ENCODE peak calls at places on chromosomes 12 and 14, in four cellular contexts. One of them, this sample, is unnamed.

GRCh38 chr14:105933238-105933637 is 406.9 kb downstream of the TMEM121 start:
- DNase-seq in SK-N-SH: no peak
- DNase-seq in A549: no peak
- DNase-seq in K562: no peak
- DNase-seq in this sample: no peak

GRCh38 chr14:49989980-49990379 is 97.1 kb downstream of the ARF6 start:
- DNase-seq in A549: no peak
- DNase-seq in K562: no peak
- DNase-seq in SK-N-SH: no peak
- DNase-seq in this sample: no peak

GRCh38 chr12:57385586-57385985 is 45.3 kb downstream of the R3HDM2 start:
- DNase-seq in K562: no peak
- DNase-seq in A549: no peak
- DNase-seq in SK-N-SH: no peak
- DNase-seq in this sample: no peak

GRCh38 chr12:6367969-6368892 is 7.1 kb downstream of the SCNN1A start:
- DNase-seq in SK-N-SH: no peak
- DNase-seq in K562: peak; percentile 77
- DNase-seq in A549: peak; percentile 67
- DNase-seq in this sample: no peak

GRCh38 chr12:72226510-72226909 is 45.7 kb upstream of the TRHDE start:
- DNase-seq in A549: no peak
- DNase-seq in K562: no peak
- DNase-seq in SK-N-SH: no peak
- DNase-seq in this sample: no peak

GRCh38 chr14:30177776-30178175 is 250.1 kb upstream of the PRKD1 start:
- DNase-seq in SK-N-SH: no peak
- DNase-seq in K562: no peak
- DNase-seq in A549: no peak
- DNase-seq in this sample: no peak

GRCh38 chr12:49969027-49969426 is 3.7 kb upstream of the AQP6 start:
- DNase-seq in SK-N-SH: peak; percentile 6
- DNase-seq in K562: no peak
- DNase-seq in A549: no peak
- DNase-seq in this sample: no peak

GRCh38 chr12:55965941-55966407 is at the start of gene PMEL:
- DNase-seq in K562: peak; percentile 16
- DNase-seq in A549: no peak
- DNase-seq in SK-N-SH: peak; percentile 55
- DNase-seq in this sample: no peak

GRCh38 chr12:78293039-78293686 is 462.5 kb downstream of the NAV3 start:
- DNase-seq in K562: no peak
- DNase-seq in A549: peak; percentile 87
- DNase-seq in SK-N-SH: no peak
- DNase-seq in this sample: peak; percentile 28

GRCh38 chr14:58820032-58820431 is 182.3 kb downstream of the DACT1 start:
- DNase-seq in A549: no peak
- DNase-seq in K562: no peak
- DNase-seq in SK-N-SH: no peak
- DNase-seq in this sample: no peak

GRCh38 chr12:115710104-115710564 is 567.4 kb downstream of the MED13L start:
- DNase-seq in K562: no peak
- DNase-seq in SK-N-SH: no peak
- DNase-seq in A549: peak; percentile 46
- DNase-seq in this sample: peak; percentile 63

GRCh38 chr12:57010627-57011224 is 4.4 kb upstream of the ZBTB39 start:
- DNase-seq in SK-N-SH: no peak
- DNase-seq in K562: no peak
- DNase-seq in A549: no peak
- DNase-seq in this sample: no peak

GRCh38 chr14:101071493-101071891 is 168.0 kb upstream of the RTL1 start:
- DNase-seq in SK-N-SH: peak; percentile 33
- DNase-seq in A549: no peak
- DNase-seq in K562: no peak
- DNase-seq in this sample: no peak

GRCh38 chr12:52561880-52562449 is 9.0 kb upstream of the KRT71 start:
- DNase-seq in K562: peak; percentile 6
- DNase-seq in A549: peak; percentile 41
- DNase-seq in SK-N-SH: no peak
- DNase-seq in this sample: no peak

GRCh38 chr12:6554990-6555691 is 701 bp downstream of the IFFO1 start:
- DNase-seq in K562: no peak
- DNase-seq in SK-N-SH: peak; percentile 77
- DNase-seq in A549: no peak
- DNase-seq in this sample: no peak

GRCh38 chr12:88944403-88944802 is 364.1 kb upstream of the KITLG start:
- DNase-seq in K562: no peak
- DNase-seq in SK-N-SH: no peak
- DNase-seq in A549: peak; percentile 72
- DNase-seq in this sample: peak; percentile 60

GRCh38 chr14:22097072-22097471 is 423.5 kb upstream of the OR4E1 start:
- DNase-seq in K562: no peak
- DNase-seq in A549: no peak
- DNase-seq in SK-N-SH: no peak
- DNase-seq in this sample: no peak

DNA sequence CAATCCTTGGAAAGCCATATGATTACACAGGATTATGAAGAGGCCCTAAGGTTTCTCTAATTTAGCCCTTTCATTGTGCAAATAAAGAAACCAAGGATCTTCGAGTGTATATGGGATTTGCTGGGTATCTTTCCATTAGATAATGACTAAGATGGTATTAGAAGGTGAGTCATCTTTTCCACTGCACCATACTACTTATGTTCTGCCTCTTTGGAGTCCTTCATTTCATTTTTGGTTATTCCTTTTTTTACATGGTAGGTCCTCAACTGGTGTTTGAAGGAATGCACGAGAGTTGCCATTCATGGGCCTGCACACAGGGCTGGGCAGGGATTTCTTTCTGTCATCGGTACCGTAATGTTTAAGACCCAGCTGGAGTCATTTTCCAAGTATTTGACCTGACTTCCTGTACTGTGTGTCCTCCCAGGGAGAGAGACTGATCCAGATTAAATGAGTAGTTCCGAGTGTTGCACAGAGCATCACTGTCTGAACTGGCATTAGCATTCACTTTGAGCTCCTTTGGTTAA is 85.7 kb downstream of the BORCS5 start:
- DNase-seq in K562: peak; percentile 10
- DNase-seq in A549: no peak
- DNase-seq in SK-N-SH: no peak
- DNase-seq in this sample: peak; percentile 80
- TF ChIP-seq RAD21 in K562: no peak
- TF ChIP-seq RAD21 in A549: no peak
- TF ChIP-seq RAD21 in SK-N-SH: no peak
- TF ChIP-seq RAD21 in this sample: no peak

GRCh38 chr14:95319312-95320075 is at the start of gene CLMN:
- DNase-seq in K562: peak; percentile 23
- DNase-seq in SK-N-SH: peak; percentile 89
- DNase-seq in A549: peak; percentile 44
- DNase-seq in this sample: peak; percentile 4
- TF ChIP-seq RAD21 in K562: no peak
- TF ChIP-seq RAD21 in SK-N-SH: no peak
- TF ChIP-seq RAD21 in A549: no peak
- TF ChIP-seq RAD21 in this sample: no peak

GRCh38 chr14:82872494-82872893 is 1338.8 kb upstream of the SEL1L start:
- DNase-seq in A549: peak; percentile 7
- DNase-seq in SK-N-SH: peak; percentile 6
- DNase-seq in K562: no peak
- DNase-seq in this sample: no peak
- TF ChIP-seq RAD21 in A549: no peak
- TF ChIP-seq RAD21 in SK-N-SH: peak; percentile 36
- TF ChIP-seq RAD21 in K562: no peak
- TF ChIP-seq RAD21 in this sample: no peak

DNA sequence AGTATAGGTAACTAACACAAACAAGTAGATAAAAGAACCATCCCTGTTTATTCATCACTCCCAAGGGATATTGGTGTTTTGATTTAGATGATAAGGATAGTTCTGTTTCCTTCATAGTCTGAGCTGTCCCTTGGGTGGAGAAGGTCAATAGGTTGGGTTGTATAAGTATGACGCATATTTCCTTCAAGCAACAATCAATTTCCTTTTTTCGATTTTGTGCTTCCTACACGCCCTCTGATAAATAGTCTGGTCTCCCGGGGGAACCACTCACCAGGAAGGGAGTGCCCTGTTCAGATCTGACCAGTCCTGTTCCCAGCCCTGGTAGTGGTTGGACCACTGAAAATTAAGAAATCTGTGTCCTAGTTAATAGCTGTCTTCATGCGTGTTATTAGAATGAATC is 378.7 kb upstream of the FAR2 start:
- DNase-seq in SK-N-SH: no peak
- DNase-seq in A549: peak; percentile 7
- DNase-seq in K562: no peak
- DNase-seq in this sample: no peak
- TF ChIP-seq RAD21 in SK-N-SH: no peak
- TF ChIP-seq RAD21 in A549: no peak
- TF ChIP-seq RAD21 in K562: no peak
- TF ChIP-seq RAD21 in this sample: no peak

DNA sequence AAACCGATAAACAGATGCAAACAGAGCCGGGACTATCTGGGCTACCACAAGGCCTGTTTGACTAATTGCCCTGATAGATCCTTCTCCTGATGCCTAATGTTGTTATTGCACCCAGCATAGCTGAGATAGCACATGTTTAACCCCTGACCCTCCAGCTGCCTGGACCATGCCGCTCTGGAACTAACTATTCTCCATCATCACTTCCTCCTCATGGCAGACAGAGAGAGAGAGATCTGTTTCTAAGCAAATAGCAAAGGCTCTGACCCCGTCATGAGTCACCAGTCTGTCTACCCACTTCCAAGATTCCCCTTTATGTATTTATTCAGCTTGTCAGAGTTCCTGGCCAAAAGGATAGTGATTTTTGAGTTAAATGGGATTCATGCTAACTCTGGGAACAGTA is 58.2 kb upstream of the FLRT2 start:
- DNase-seq in A549: peak; percentile 95
- DNase-seq in K562: no peak
- DNase-seq in SK-N-SH: peak; percentile 3
- DNase-seq in this sample: peak; percentile 94
- TF ChIP-seq RAD21 in A549: peak; percentile 52
- TF ChIP-seq RAD21 in K562: no peak
- TF ChIP-seq RAD21 in SK-N-SH: no peak
- TF ChIP-seq RAD21 in this sample: no peak

DNA sequence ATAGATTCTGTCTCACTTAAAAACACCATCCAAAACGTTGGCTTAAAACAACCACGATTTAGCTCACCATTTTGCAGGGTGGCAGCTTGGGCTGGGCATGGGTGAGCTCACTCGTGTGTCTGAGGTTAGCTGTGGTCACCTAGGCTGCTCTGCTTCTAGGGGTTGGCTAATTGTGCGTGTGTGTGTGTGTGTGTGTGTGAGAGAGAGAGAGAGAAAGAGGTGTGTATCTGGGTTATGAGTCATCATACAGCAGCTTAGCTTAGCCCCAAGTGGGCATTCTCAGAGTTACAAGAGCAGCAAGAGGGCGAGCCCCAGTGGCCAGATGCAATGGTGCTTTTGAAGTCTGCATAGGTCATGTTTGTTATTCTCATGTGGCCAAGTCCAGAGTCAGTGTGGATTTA is 6.0 kb downstream of the FBXW8 start:
- DNase-seq in A549: peak; percentile 90
- DNase-seq in K562: peak; percentile 83
- DNase-seq in SK-N-SH: no peak
- DNase-seq in this sample: peak; percentile 84
- TF ChIP-seq RAD21 in A549: peak; percentile 51
- TF ChIP-seq RAD21 in K562: peak; percentile 75
- TF ChIP-seq RAD21 in SK-N-SH: peak; percentile 29
- TF ChIP-seq RAD21 in this sample: peak; percentile 39